ENCODE peak calls at places on chromosomes 13 and 19, in five cellular contexts. H is upper lobe of left lung, T is GM10248, A is dorsolateral prefrontal cortex, C is AG09319. O is an unnamed sample.

GRCh38 chr13:99860736-99861135 is 110.8 kb downstream of the ZIC5 start:
- DNase-seq in H (no peak), T (no peak), A (no peak), C (no peak), O (no peak)

GRCh38 chr13:60583196-60583908 is 186.3 kb downstream of the TDRD3 start:
- DNase-seq in C (peak), H (no peak), A (no peak), T (no peak), O (no peak)

GRCh38 chr13:110883539-110883938 is 31.3 kb downstream of the ANKRD10 start:
- DNase-seq in H (no peak), C (no peak), A (no peak), T (no peak), O (no peak)

GRCh38 chr19:35633727-35634440 is 5.0 kb downstream of the RBM42 start:
- DNase-seq in C (no peak), A (no peak), T (no peak), H (no peak), O (no peak)

GRCh38 chr19:52941941-52942370 is 18.7 kb upstream of the ZNF888 start:
- DNase-seq in H (no peak), A (no peak), T (peak), C (no peak), O (peak)

GRCh38 chr13:106533940-106534843 is 1.3 kb downstream of the EFNB2 start:
- DNase-seq in A (peak), T (peak), C (no peak), H (peak), O (peak)

GRCh38 chr19:45126654-45127053 is 33.7 kb downstream of the PPP1R37 start:
- DNase-seq in A (no peak), H (no peak), C (no peak), T (no peak), O (no peak)

GRCh38 chr13:101139076-101139475 is 277.2 kb downstream of the NALCN start:
- DNase-seq in C (no peak), A (no peak), T (no peak), H (no peak), O (no peak)

GRCh38 chr19:42032428-42032827 is 37.6 kb downstream of the GRIK5 start:
- DNase-seq in A (no peak), T (no peak), C (no peak), H (no peak), O (no peak)

GRCh38 chr13:24747248-24748151 is 16.5 kb upstream of the RNF17 start:
- DNase-seq in A (no peak), C (no peak), T (no peak), H (no peak), O (no peak)

GRCh38 chr19:13100031-13100588 is 2.5 kb downstream of the LYL1 start:
- DNase-seq in T (peak), A (no peak), H (peak), C (no peak), O (no peak)

GRCh38 chr19:49613374-49613773 is 22.4 kb downstream of the PRR12 start:
- DNase-seq in H (no peak), T (no peak), C (no peak), A (no peak), O (no peak)

GRCh38 chr13:114062754-114063153 is 69.7 kb downstream of the RASA3 start:
- DNase-seq in H (no peak), A (no peak), T (no peak), C (no peak), O (no peak)

GRCh38 chr13:114065141-114065925 is 67.1 kb downstream of the RASA3 start:
- DNase-seq in C (peak), A (peak), T (peak), H (peak), O (peak)

GRCh38 chr13:114065926-114066774 is 66.3 kb downstream of the RASA3 start:
- DNase-seq in H (no peak), A (no peak), T (no peak), C (no peak), O (peak)

GRCh38 chr13:114063545-114064515 is 68.6 kb downstream of the RASA3 start:
- DNase-seq in C (peak), H (peak), A (no peak), T (no peak), O (peak)

DNA sequence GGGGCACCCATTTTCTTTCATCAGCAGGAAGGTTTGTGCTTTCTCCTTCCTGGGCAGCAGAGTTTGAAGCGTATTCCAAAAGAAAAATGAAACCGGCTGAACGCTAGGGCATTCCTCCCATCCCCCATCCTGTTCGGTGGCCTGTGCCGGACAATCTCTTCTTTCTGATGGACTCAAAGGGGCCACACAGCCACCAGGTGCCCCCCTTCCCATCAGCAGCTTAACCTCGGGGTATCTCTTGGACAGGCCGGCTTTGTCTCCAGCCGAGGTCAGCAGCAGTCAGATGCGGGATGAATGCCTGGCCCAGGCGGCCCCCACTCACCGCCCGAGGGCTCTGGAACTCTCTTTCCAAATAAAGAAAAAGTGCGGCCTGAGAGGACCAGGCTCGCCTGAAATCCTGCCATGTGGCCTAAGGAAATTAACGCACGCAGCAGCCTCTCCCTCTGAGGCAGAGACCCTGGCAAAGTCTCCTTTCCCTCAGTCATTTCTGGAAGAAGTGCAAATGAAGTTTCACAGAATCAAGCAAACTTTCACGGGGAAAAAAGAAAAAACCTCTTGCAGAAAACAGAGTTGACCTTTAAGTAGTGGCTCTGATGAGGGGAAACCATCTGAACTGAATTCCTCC is 67.8 kb downstream of the RASA3 start:
- DNase-seq in A (no peak), H (no peak), T (no peak), C (no peak), O (peak)
- TF ChIP-seq CTCF in A (no peak), H (no peak), T (no peak), C (no peak), O (no peak)

GRCh38 chr19:3549816-3550215 is 7.6 kb downstream of the MFSD12 start:
- DNase-seq in A (no peak), C (no peak), T (no peak), H (no peak), O (no peak)
- TF ChIP-seq CTCF in A (no peak), C (no peak), T (no peak), H (no peak), O (no peak)

GRCh38 chr13:66040506-66040905 is 1189.6 kb downstream of the PCDH9 start:
- DNase-seq in A (no peak), H (no peak), C (no peak), T (no peak), O (no peak)

GRCh38 chr13:66036024-66036614 is 1194.0 kb downstream of the PCDH9 start:
- DNase-seq in T (no peak), H (no peak), A (no peak), C (no peak), O (no peak)

GRCh38 chr13:66033924-66034323 is 1196.2 kb downstream of the PCDH9 start:
- DNase-seq in H (no peak), T (no peak), C (no peak), A (no peak), O (no peak)

DNA sequence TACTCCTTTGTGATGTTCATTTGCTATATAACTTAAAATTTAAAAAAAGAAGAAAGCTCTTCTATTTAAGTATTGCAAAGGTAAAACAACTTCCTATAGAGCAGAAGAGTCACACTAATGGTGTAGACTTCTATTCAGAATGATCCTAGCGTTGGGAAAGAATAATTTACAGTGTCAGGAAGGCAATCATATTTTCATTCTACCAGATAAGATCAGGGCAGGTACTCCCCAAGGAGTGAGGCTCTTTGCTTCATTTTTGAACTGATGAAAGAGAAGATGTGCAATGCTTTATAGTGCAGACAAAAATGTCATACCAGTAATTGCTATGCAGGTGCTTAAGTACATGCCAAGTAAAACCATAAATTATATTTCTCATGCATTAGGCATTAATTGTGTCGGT is 1193.0 kb downstream of the PCDH9 start:
- DNase-seq in A (no peak), H (no peak), C (no peak), T (no peak), O (no peak)
- TF ChIP-seq CTCF in A (no peak), H (no peak), C (no peak), T (no peak), O (no peak)

DNA sequence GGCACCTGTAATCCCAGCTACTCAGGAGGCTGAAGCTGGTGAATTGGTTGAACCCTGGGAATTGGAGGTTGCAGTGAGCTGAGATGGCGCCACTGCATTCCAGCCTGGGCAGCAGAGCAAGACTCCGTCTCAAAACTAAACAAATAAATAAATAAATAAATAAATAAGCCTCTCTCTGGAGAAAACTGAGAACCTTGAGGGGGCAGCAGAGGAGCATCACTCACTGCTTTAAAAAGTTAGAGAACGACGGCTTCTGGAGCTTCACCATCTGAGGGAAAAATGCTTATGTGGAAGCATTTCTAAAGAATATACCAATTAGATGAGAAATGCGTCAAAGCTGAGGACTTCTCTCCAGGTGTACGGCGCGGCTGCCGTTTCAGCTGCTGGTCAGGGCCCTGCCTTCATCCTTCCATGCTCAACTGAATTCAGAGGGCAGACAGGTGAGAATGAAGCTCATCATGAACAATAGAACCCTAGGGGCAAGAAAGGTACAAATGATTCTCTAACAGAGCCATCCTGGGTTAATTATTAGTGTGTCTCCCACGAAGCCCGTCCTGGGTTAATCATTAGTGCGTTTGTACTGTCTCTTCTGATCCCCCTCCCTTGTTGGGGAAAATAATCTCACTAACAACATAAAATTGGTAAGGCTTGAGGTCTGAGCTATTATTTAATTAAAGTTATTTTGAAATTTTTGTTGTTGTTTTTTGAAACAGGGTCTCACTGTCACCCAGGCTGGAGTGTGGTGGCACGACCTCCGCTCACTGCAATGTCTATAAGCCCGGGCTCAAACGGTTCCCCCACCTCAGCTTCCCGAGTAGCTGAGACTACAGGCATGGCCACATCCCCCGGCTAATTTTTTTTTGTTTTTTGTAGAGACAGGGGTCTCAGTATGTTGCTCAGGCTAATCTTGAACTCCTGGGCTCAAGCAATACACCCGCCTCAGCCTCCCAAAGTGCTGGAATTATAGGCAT is 80.1 kb downstream of the IPO5 start:
- DNase-seq in H (no peak), T (no peak), A (peak), C (peak), O (no peak)
- TF ChIP-seq CTCF in H (peak), T (no peak), A (peak), C (peak), O (peak)

DNA sequence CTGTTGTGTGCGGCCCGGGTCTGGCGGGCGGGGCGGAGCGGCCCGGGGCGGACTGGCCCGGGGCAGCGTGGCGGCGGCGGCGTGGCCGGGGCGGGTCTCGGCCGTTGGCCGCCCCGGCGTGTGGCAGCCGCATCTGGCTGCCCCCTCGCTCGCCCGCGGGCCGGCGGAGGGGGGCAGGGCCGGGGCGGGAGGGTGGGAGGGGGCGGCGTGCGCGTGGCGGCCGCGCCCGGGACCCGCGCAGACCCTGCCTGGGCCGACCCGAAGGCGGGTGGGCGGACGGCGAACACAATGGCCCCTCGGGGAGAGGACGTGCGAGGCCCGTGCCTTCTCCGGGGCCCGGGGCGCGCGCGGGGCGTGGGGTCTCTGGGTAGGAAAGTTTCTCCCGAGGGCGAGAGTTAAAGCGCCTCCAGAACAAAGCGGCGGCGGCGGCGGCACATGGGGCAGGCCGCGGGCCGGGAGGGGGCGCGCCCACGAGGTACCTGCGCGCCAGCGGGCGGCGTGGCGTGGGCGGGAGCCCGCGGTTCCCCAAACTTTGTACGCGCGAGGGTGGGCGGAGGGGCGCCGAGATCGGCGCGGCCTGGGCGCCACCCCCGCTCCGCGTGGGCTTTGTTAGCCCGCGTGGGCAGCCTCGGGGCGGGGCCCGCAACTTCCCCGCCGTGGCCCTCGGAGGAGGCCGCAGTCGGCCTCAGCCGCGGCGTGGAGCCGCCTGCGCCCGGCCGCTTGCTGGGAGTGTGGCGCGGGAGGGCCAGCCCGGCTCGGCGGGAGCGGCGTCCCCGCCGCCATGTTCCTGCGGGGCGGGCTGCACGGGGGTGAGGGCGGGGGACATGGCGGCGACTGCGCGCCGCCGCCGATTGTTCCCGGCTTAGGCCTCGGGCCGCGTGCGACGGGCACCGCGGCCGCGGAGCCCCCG is 764 bp downstream of the MIR17HG start:
- DNase-seq in T (peak), C (no peak), A (peak), H (peak), O (peak)
- TF ChIP-seq CTCF in T (peak), C (no peak), A (no peak), H (no peak), O (peak)

O was measured in heart right ventricle.